ENCODE peak calls at places on chromosomes 7 and 10, in eight cellular contexts. G is body of pancreas; R is left cardiac atrium; H is IMR-90; W is heart left ventricle; N is sciatic nerve; J is activated T-cell treated with anti-CD3 and anti-CD28 coated beads, Interleukin-2, amount 50 U/mL, for 72 hours; C is activated CD8-positive, alpha-beta memory T cell treated with anti-CD3 and anti-CD28 coated beads, Interleukin-2, amount 10 ng/mL, durations not matched to agents 7 days and 5 days. Y is an unnamed sample.

GRCh38 chr10:132101529-132101928 is 35.8 kb downstream of the JAKMIP3 start:
- ATAC-seq in G (no peak), R (no peak), H (no peak), W (no peak), N (no peak), J (no peak), C (no peak), Y (no peak)

GRCh38 chr10:72802291-72803118 is 91.0 kb upstream of the OIT3 start:
- ATAC-seq in G (no peak), R (peak; percentile 76), H (peak; percentile 91), W (no peak), N (peak; percentile 70), J (no peak), C (no peak), Y (no peak)

GRCh38 chr7:143321734-143322133 is 5.8 kb downstream of the CLCN1 start:
- ATAC-seq in G (no peak), R (peak; percentile 49), H (no peak), W (peak; percentile 53), N (no peak), J (no peak), C (no peak), Y (no peak)

GRCh38 chr7:148973256-148973655 is 55.0 kb downstream of the PDIA4 start:
- ATAC-seq in G (no peak), R (no peak), H (no peak), W (no peak), N (no peak), J (no peak), C (no peak), Y (no peak)

GRCh38 chr10:8350250-8350967 is 295.9 kb downstream of the GATA3 start:
- ATAC-seq in G (no peak), R (no peak), H (peak; percentile 86), W (no peak), N (no peak), J (peak; percentile 89), C (peak; percentile 16), Y (no peak)

GRCh38 chr10:11869211-11869610 is 46.1 kb downstream of the PROSER2 start:
- ATAC-seq in G (no peak), R (no peak), H (no peak), W (no peak), N (no peak), J (no peak), C (no peak), Y (no peak)

GRCh38 chr7:143416565-143417149 is 8.0 kb upstream of the EPHA1 start:
- ATAC-seq in G (peak; percentile 47), R (no peak), H (peak; percentile 73), W (no peak), N (peak; percentile 61), J (peak; percentile 55), C (peak; percentile 64), Y (no peak)

GRCh38 chr10:125013529-125013872 is 71.6 kb downstream of the ZRANB1 start:
- ATAC-seq in G (no peak), R (no peak), H (no peak), W (no peak), N (no peak), J (no peak), C (no peak), Y (no peak)

GRCh38 chr7:135414850-135415439 is 95.0 kb downstream of the CNOT4 start:
- ATAC-seq in G (no peak), R (no peak), H (peak; percentile 77), W (no peak), N (no peak), J (no peak), C (no peak), Y (no peak)

GRCh38 chr7:42893341-42894242 is 18.3 kb downstream of the C7orf25 start:
- ATAC-seq in G (no peak), R (no peak), H (no peak), W (no peak), N (no peak), J (no peak), C (no peak), Y (no peak)

GRCh38 chr7:55179897-55180682 is 161.3 kb downstream of the EGFR start:
- ATAC-seq in G (no peak), R (no peak), H (no peak), W (no peak), N (no peak), J (no peak), C (no peak), Y (no peak)

GRCh38 chr7:51024867-51025266 is 242.2 kb upstream of the GRB10 start:
- ATAC-seq in G (no peak), R (no peak), H (no peak), W (no peak), N (no peak), J (no peak), C (no peak), Y (no peak)

GRCh38 chr10:18140957-18141888 is 999 bp downstream of the CACNB2 start:
- ATAC-seq in G (peak; percentile 17), R (peak; percentile 62), H (peak; percentile 10), W (peak; percentile 20), N (peak; percentile 37), J (no peak), C (no peak), Y (no peak)

GRCh38 chr10:100812978-100813377 is 67.6 kb downstream of the PAX2 start:
- ATAC-seq in G (no peak), R (no peak), H (peak; percentile 17), W (no peak), N (no peak), J (no peak), C (no peak), Y (no peak)

GRCh38 chr7:29087840-29088169 is 58.5 kb downstream of the CPVL start:
- ATAC-seq in G (no peak), R (peak; percentile 32), H (no peak), W (peak; percentile 45), N (peak; percentile 8), J (no peak), C (no peak), Y (no peak)

GRCh38 chr7:135929249-135929648 is 47.9 kb downstream of the MTPN start:
- ATAC-seq in G (no peak), R (no peak), H (no peak), W (no peak), N (no peak), J (peak; percentile 79), C (no peak), Y (no peak)

GRCh38 chr10:77041636-77042258 is 595.9 kb downstream of the KCNMA1 start:
- ATAC-seq in G (no peak), R (peak; percentile 17), H (no peak), W (peak; percentile 49), N (no peak), J (peak; percentile 38), C (peak; percentile 27), Y (no peak)

GRCh38 chr7:26593405-26593804 is 271.0 kb downstream of the SKAP2 start:
- ATAC-seq in G (no peak), R (peak; percentile 77), H (no peak), W (peak; percentile 64), N (peak; percentile 26), J (no peak), C (no peak), Y (no peak)

GRCh38 chr10:97217299-97217698 is 31.5 kb upstream of the SLIT1 start:
- ATAC-seq in G (no peak), R (no peak), H (no peak), W (no peak), N (no peak), J (no peak), C (no peak), Y (no peak)

GRCh38 chr7:72275412-72276070 is 136.6 kb downstream of the CALN1 start:
- ATAC-seq in G (no peak), R (no peak), H (no peak), W (no peak), N (no peak), J (no peak), C (no peak), Y (no peak)

GRCh38 chr7:129401228-129401967 is 32.8 kb upstream of the STRIP2 start:
- ATAC-seq in G (no peak), R (peak; percentile 77), H (peak; percentile 72), W (peak; percentile 38), N (no peak), J (no peak), C (no peak), Y (no peak)

GRCh38 chr7:32164341-32164996 is 94.3 kb upstream of the PDE1C start:
- ATAC-seq in G (peak; percentile 62), R (peak; percentile 63), H (peak; percentile 58), W (peak; percentile 76), N (no peak), J (no peak), C (no peak), Y (no peak)

GRCh38 chr7:27834179-27834921 is 94.4 kb downstream of the TAX1BP1 start:
- ATAC-seq in G (no peak), R (peak; percentile 83), H (no peak), W (peak; percentile 91), N (no peak), J (no peak), C (no peak), Y (peak; percentile 41)

GRCh38 chr10:43939939-43940810 is 291.5 kb upstream of the ZNF32 start:
- ATAC-seq in G (peak; percentile 21), R (peak; percentile 70), H (peak; percentile 70), W (peak; percentile 80), N (peak; percentile 78), J (no peak), C (no peak), Y (no peak)

GRCh38 chr7:1889556-1890181 is 219.6 kb downstream of the ELFN1 start:
- ATAC-seq in G (no peak), R (no peak), H (peak; percentile 75), W (no peak), N (no peak), J (peak; percentile 86), C (peak; percentile 73), Y (no peak)

Y was measured in stimulated activated memory B cell treated with anti-CD40 and anti-IgM and Interleukin-4, amounts not matched to agents 10 μg/mL and 1 μg/mL and 100 μg/mL, for 72 hours.